ENCODE peak calls at places on chromosomes 5 and 9, in seven cellular contexts. V is CD4-positive, alpha-beta memory T cell; G is RWPE1; W is dorsolateral prefrontal cortex; C is aorta; M is left ventricle myocardium inferior; F is effector memory CD4-positive, alpha-beta T cell. S is an unnamed sample.

GRCh38 chr9:113462781-113463286 is 693 bp upstream of the RGS3 start:
- DNase-seq in M (no peak), G (no peak), C (no peak), V (no peak), W (no peak), F (no peak), S (no peak)

GRCh38 chr5:175555168-175555745 is 76.9 kb downstream of the SFXN1 start:
- DNase-seq in C (no peak), M (no peak), V (no peak), W (no peak), F (no peak), G (no peak), S (peak)

GRCh38 chr9:117732494-117732893 is 28.3 kb downstream of the TLR4 start:
- DNase-seq in M (no peak), V (no peak), G (no peak), C (no peak), F (no peak), W (no peak), S (no peak)

GRCh38 chr5:935510-936084 is 42.9 kb downstream of the TRIP13 start:
- DNase-seq in V (no peak), M (no peak), C (no peak), G (no peak), W (no peak), F (no peak), S (peak)

GRCh38 chr5:41410307-41410706 is 100.1 kb downstream of the PLCXD3 start:
- DNase-seq in M (no peak), V (no peak), C (no peak), F (no peak), W (no peak), G (no peak), S (no peak)

GRCh38 chr5:173639-174600 is 17.4 kb upstream of the LRRC14B start:
- DNase-seq in W (no peak), G (no peak), C (peak), F (no peak), M (no peak), V (no peak), S (no peak)

GRCh38 chr5:152622628-152623027 is 217.5 kb upstream of the NMUR2 start:
- DNase-seq in M (peak), C (no peak), W (no peak), F (no peak), V (no peak), G (no peak), S (no peak)

GRCh38 chr9:95116002-95116819 is 201.3 kb downstream of the FANCC start:
- DNase-seq in V (no peak), G (no peak), F (no peak), C (peak), W (no peak), M (no peak), S (no peak)

GRCh38 chr5:173175523-173175922 is 31.2 kb downstream of the BNIP1 start:
- DNase-seq in V (no peak), C (no peak), F (no peak), W (no peak), M (no peak), G (no peak), S (no peak)

GRCh38 chr9:127185931-127186781 is 63.7 kb upstream of the ANGPTL2 start:
- DNase-seq in G (no peak), W (peak), C (peak), F (no peak), M (peak), V (no peak), S (peak)

GRCh38 chr9:125966456-125966855 is 219.3 kb downstream of the PBX3 start:
- DNase-seq in F (no peak), V (no peak), C (no peak), G (peak), M (no peak), W (no peak), S (no peak)

GRCh38 chr5:9316733-9317132 is 229.1 kb downstream of the SEMA5A start:
- DNase-seq in V (no peak), C (no peak), M (no peak), F (no peak), W (no peak), G (no peak), S (no peak)

GRCh38 chr9:137314561-137315560 is 12.8 kb upstream of the NRARP start:
- DNase-seq in W (no peak), V (no peak), F (no peak), M (peak), G (peak), C (peak), S (peak)

GRCh38 chr5:83967417-83967816 is 246.8 kb upstream of the HAPLN1 start:
- DNase-seq in M (no peak), W (no peak), G (no peak), V (no peak), C (no peak), F (no peak), S (peak)

GRCh38 chr9:19379697-19380046 is 364 bp downstream of the RPS6 start:
- DNase-seq in C (no peak), W (no peak), F (peak), M (no peak), G (peak), V (peak), S (no peak)

GRCh38 chr5:141419074-141419880 is 1.6 kb upstream of the PCDHGA11 start:
- DNase-seq in C (no peak), F (no peak), M (no peak), W (no peak), V (no peak), G (no peak), S (no peak)

GRCh38 chr9:114271556-114272510 is 51.1 kb upstream of the ORM1 start:
- DNase-seq in M (peak), V (peak), F (no peak), C (peak), G (no peak), W (no peak), S (no peak)

GRCh38 chr9:78707481-78707977 is 410.6 kb downstream of the PSAT1 start:
- DNase-seq in W (no peak), F (no peak), G (peak), M (no peak), V (no peak), C (no peak), S (no peak)

GRCh38 chr9:86687788-86688187 is 259.5 kb downstream of the GAS1 start:
- DNase-seq in F (no peak), G (no peak), V (no peak), C (no peak), M (no peak), W (no peak), S (peak)

GRCh38 chr9:90003046-90003355 is 398.2 kb downstream of the GADD45G start:
- DNase-seq in W (no peak), M (peak), F (no peak), V (no peak), G (no peak), C (no peak), S (no peak)

GRCh38 chr9:75086443-75087278 is 1.3 kb downstream of the NMRK1 start:
- DNase-seq in G (no peak), M (peak), F (no peak), C (no peak), V (peak), W (no peak), S (peak)

GRCh38 chr9:108282872-108283271 is 572.9 kb downstream of the ACTL7B start:
- DNase-seq in V (no peak), F (no peak), C (no peak), M (no peak), W (no peak), G (no peak), S (no peak)

GRCh38 chr5:149940941-149941644 is 3.5 kb downstream of the PDE6A start:
- DNase-seq in G (no peak), C (no peak), M (no peak), F (no peak), V (no peak), W (no peak), S (no peak)

GRCh38 chr9:89225587-89225986 is 47.0 kb upstream of the SHC3 start:
- DNase-seq in M (no peak), C (no peak), V (no peak), G (no peak), F (no peak), W (no peak), S (no peak)

GRCh38 chr5:174355208-174355612 is 309.7 kb downstream of the NSG2 start:
- DNase-seq in C (no peak), W (no peak), M (no peak), V (no peak), G (peak), F (no peak), S (no peak)

GRCh38 chr9:105742088-105742487 is 47.7 kb downstream of the TMEM38B start:
- DNase-seq in W (no peak), M (no peak), F (no peak), C (no peak), G (no peak), V (no peak), S (no peak)

GRCh38 chr9:89686134-89686533 is 81.3 kb downstream of the GADD45G start:
- DNase-seq in G (peak), M (no peak), W (no peak), C (peak), F (no peak), V (no peak), S (no peak)

GRCh38 chr5:138874771-138875628 is at the start of gene LRRTM2:
- DNase-seq in C (no peak), V (no peak), M (no peak), G (no peak), F (no peak), W (no peak), S (peak)

GRCh38 chr5:144405986-144406385 is 235.3 kb downstream of the KCTD16 start:
- DNase-seq in F (no peak), W (no peak), V (no peak), G (no peak), M (no peak), C (no peak), S (no peak)

GRCh38 chr9:94135222-94135621 is 51.0 kb downstream of the PTPDC1 start:
- DNase-seq in W (no peak), F (no peak), C (no peak), V (no peak), G (peak), M (no peak), S (no peak)

GRCh38 chr9:116342071-116342470 is 188.5 kb downstream of the PAPPA start:
- DNase-seq in M (no peak), G (no peak), W (no peak), C (no peak), F (no peak), V (no peak), S (no peak)

GRCh38 chr5:85921590-85921989 is 696.2 kb upstream of the COX7C start:
- DNase-seq in W (no peak), F (no peak), M (no peak), C (no peak), V (no peak), G (no peak), S (no peak)

GRCh38 chr5:170216262-170216864 is 16.4 kb upstream of the C5orf58 start:
- DNase-seq in C (no peak), M (no peak), W (no peak), V (no peak), F (no peak), G (peak), S (peak)

GRCh38 chr9:70607926-70608325 is 193.5 kb upstream of the KLF9 start:
- DNase-seq in F (no peak), G (no peak), W (no peak), C (no peak), M (no peak), V (no peak), S (no peak)

GRCh38 chr9:25519286-25519685 is 159.0 kb downstream of the TUSC1 start:
- DNase-seq in F (no peak), C (no peak), V (no peak), M (no peak), G (peak), W (no peak), S (no peak)

GRCh38 chr9:135524130-135524861 is 3.1 kb downstream of the LCN1 start:
- DNase-seq in M (no peak), F (no peak), C (peak), V (no peak), G (no peak), W (no peak), S (no peak)

GRCh38 chr5:179130101-179130681 is 70.0 kb downstream of the ZNF354C start:
- DNase-seq in G (no peak), F (no peak), W (no peak), M (no peak), V (no peak), C (peak), S (no peak)

GRCh38 chr9:113564804-113565237 is 101.3 kb downstream of the RGS3 start:
- DNase-seq in M (peak), C (peak), F (no peak), G (peak), V (no peak), W (peak), S (peak)

GRCh38 chr5:35443803-35444595 is 173.7 kb upstream of the SPEF2 start:
- DNase-seq in C (no peak), V (no peak), G (no peak), M (no peak), F (no peak), W (no peak), S (no peak)

GRCh38 chr5:76500633-76501393 is 97.7 kb downstream of the IQGAP2 start:
- DNase-seq in F (no peak), M (no peak), G (no peak), C (no peak), V (no peak), W (no peak), S (no peak)

GRCh38 chr5:76503929-76504328 is 100.8 kb downstream of the IQGAP2 start:
- DNase-seq in C (no peak), V (no peak), W (no peak), M (no peak), G (no peak), F (no peak), S (no peak)

GRCh38 chr5:76498328-76498727 is 95.2 kb downstream of the IQGAP2 start:
- DNase-seq in C (no peak), M (no peak), G (no peak), V (no peak), F (no peak), W (no peak), S (no peak)

GRCh38 chr5:76495870-76496269 is 92.8 kb downstream of the IQGAP2 start:
- DNase-seq in M (no peak), G (no peak), W (no peak), C (no peak), V (no peak), F (no peak), S (no peak)

GRCh38 chr5:76499528-76500161 is 96.6 kb downstream of the IQGAP2 start:
- DNase-seq in C (no peak), M (no peak), F (no peak), W (no peak), V (no peak), G (no peak), S (no peak)
- H3K27ac ChIP-seq in C (no peak), M (no peak), F (no peak), W (no peak), V (no peak), G (no peak), S (no peak)

DNA sequence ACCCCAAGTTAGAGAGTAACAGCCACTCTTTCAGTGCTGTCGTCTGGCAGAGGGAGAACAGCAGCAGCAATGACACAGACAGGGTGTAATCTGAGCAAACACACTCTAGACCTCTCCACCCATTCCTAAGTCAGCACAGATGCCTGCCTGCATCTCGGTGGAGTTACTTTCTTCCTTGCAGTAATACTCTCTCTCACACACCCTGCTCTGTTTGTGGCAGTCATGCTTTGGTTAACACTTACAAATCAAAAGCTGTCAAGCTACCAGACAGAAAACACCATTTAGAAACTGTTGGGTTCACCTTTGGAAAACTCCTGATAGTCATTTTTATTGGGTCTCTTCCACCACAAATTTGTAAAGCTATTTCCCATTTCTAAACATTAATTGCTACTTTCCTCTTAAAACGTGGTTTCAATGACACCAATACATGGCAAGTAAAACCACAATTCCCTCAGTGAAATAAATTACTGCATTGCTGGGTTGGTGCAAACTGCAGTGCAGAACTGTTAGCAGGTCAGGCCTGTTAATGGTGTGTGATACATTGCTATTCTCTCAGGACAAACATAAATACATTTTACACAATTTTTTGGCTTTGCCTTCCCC is 27.2 kb downstream of the LHFPL2 start:
- DNase-seq in V (no peak), G (no peak), M (no peak), F (no peak), W (no peak), C (no peak), S (no peak)
- H3K27ac ChIP-seq in V (no peak), G (no peak), M (no peak), F (no peak), W (no peak), C (no peak), S (no peak)

GRCh38 chr5:109105631-109106267 is 304.0 kb downstream of the PJA2 start:
- DNase-seq in M (no peak), W (no peak), G (peak), V (no peak), F (no peak), C (no peak), S (peak)
- H3K27ac ChIP-seq in M (no peak), W (no peak), G (no peak), V (no peak), F (no peak), C (peak), S (peak)

DNA sequence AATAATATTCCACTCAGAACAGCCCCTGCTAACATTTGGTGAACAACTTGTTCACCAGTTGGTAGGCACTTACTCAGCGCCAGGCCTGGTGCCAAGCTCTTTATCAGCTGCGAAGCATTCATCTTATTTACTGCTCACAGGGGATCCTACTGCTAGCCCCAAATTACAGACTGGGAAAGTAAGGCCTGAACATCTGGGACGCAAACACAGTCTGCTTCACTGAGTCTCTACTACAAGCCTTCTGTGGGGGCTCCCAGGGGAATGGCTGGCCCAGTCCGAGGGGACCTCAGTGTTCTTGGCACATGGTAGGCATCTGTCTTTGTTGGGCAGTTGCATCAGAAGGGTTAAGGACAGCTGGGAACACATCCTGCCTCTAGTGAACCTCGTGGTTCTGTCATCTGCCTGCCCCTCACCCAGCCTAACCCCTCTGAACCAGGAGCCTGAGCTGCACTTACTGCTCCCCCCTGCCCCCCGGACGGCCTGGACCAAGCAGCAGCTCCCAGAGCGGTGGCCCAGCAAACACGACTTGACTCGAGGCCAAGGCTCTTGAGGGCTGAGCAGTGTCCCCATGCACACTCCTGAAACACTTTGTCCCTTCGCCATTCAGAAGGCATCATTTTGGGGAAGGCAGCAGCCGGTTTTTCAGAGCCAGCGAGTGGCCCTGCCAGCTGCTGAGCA is at the start of gene PHYHD1:
- DNase-seq in M (peak), F (no peak), C (peak), V (no peak), G (peak), W (peak), S (no peak)
- H3K27ac ChIP-seq in M (peak), F (no peak), C (peak), V (no peak), G (peak), W (peak), S (no peak)

GRCh38 chr9:76863832-76864231 is 42.1 kb downstream of the PRUNE2 start:
- DNase-seq in F (no peak), W (no peak), V (no peak), C (no peak), G (no peak), M (no peak), S (no peak)
- H3K27ac ChIP-seq in F (no peak), W (peak), V (no peak), C (no peak), G (no peak), M (no peak), S (no peak)